ENCODE peak calls at places on chromosomes 13 and 19, in eight cellular contexts. S is mucosa of descending colon; J is Peyer's patch; T is CD8-positive, alpha-beta memory T cell; K is aorta; U is tibial nerve; O is CD8-positive, alpha-beta T cell; Y is IMR-90. X is an unnamed sample. For H3K9me3, the result is how much of the 10 kb centered on the place peaks cover.

GRCh38 chr13:71866173-71867091 is 572 bp downstream of the DACH1 start:
- DNase-seq in O (no peak), T (no peak), K (no peak), U (no peak), S (peak), J (peak), Y (no peak), X (no peak)

GRCh38 chr13:112664501-112665203 is 25.2 kb upstream of the ATP11A start:
- DNase-seq in Y (peak), O (no peak), U (no peak), S (no peak), K (no peak), J (no peak), T (no peak), X (no peak)

GRCh38 chr13:113748862-113749451 is 10.1 kb upstream of the TMEM255B start:
- DNase-seq in J (no peak), S (peak), T (no peak), O (no peak), Y (no peak), U (no peak), K (peak), X (no peak)

GRCh38 chr13:27117947-27118346 is 53.7 kb downstream of the USP12 start:
- DNase-seq in O (no peak), Y (no peak), J (no peak), S (no peak), U (no peak), K (no peak), T (no peak), X (no peak)

GRCh38 chr13:77386046-77386445 is 59.2 kb upstream of the MYCBP2 start:
- DNase-seq in J (no peak), S (no peak), T (no peak), U (no peak), K (no peak), O (no peak), Y (no peak), X (no peak)

GRCh38 chr19:51514866-51515481 is 13.4 kb upstream of the SIGLEC12 start:
- DNase-seq in Y (peak), J (no peak), O (peak), S (no peak), T (peak), K (no peak), U (no peak), X (no peak)

GRCh38 chr19:31054430-31054829 is 294.8 kb downstream of the TSHZ3 start:
- DNase-seq in T (no peak), S (peak), J (peak), U (no peak), K (peak), O (no peak), Y (peak), X (peak)

GRCh38 chr13:29925457-29925856 is 75.0 kb upstream of the UBL3 start:
- DNase-seq in S (no peak), J (peak), O (no peak), U (peak), Y (peak), K (peak), T (no peak), X (no peak)

GRCh38 chr19:7292352-7292949 is 1.8 kb downstream of the INSR start:
- DNase-seq in K (no peak), T (no peak), J (no peak), O (no peak), Y (no peak), U (no peak), S (no peak), X (no peak)

GRCh38 chr13:46197299-46197975 is 14.3 kb upstream of the LRRC63 start:
- DNase-seq in S (no peak), U (no peak), T (no peak), Y (no peak), K (no peak), J (no peak), O (no peak), X (no peak)

GRCh38 chr13:59086147-59086546 is 1077.6 kb downstream of the DIAPH3 start:
- DNase-seq in J (no peak), Y (peak), U (no peak), K (no peak), S (no peak), O (no peak), T (no peak), X (no peak)

GRCh38 chr13:32824671-32825070 is 191.6 kb upstream of the KL start:
- DNase-seq in K (no peak), O (no peak), T (no peak), S (no peak), J (no peak), Y (peak), U (no peak), X (no peak)

GRCh38 chr19:39138221-39139211 is 12.9 kb downstream of the PAK4 start:
- DNase-seq in O (no peak), S (no peak), J (no peak), K (no peak), T (no peak), U (no peak), Y (no peak), X (no peak)

GRCh38 chr19:23052349-23052748 is 49.4 kb upstream of the ZNF728 start:
- DNase-seq in K (no peak), U (no peak), Y (no peak), J (no peak), S (no peak), T (no peak), O (no peak), X (no peak)

GRCh38 chr19:23054456-23054855 is 51.5 kb upstream of the ZNF728 start:
- DNase-seq in Y (no peak), K (no peak), J (no peak), S (no peak), T (no peak), U (no peak), O (no peak), X (no peak)

GRCh38 chr19:23056516-23056915 is 53.5 kb upstream of the ZNF728 start:
- DNase-seq in Y (no peak), J (no peak), T (no peak), U (no peak), S (no peak), O (no peak), K (no peak), X (no peak)

GRCh38 chr19:23055501-23055900 is 52.5 kb upstream of the ZNF728 start:
- DNase-seq in O (no peak), J (no peak), U (no peak), Y (no peak), S (no peak), K (no peak), T (no peak), X (no peak)

DNA sequence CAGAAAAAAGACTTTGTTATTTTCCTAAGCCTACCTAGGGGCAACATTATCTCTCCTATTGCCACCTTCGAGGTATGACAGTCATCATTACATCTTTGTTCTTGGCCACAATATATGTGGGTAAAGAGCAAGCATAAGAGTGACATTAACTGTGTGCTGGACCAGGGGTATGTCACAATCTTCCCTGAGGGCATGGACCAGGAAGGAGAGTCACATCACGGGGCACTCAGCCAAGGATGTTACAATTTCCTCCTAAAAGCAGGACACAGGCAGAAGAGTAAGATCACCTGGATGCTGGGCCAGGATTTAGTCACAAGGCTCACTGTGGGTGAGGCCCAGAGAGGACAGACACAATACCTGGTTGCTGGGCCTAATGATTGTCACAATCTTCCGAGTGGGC is 53.0 kb upstream of the ZNF728 start:
- DNase-seq in S (no peak), U (no peak), J (no peak), K (no peak), T (no peak), O (no peak), Y (no peak), X (no peak)
- H3K9me3 ChIP-seq in S (under half), U (under half), J (under half), K (under half), T (under half), O (under half), Y (under half), X (under half)

DNA sequence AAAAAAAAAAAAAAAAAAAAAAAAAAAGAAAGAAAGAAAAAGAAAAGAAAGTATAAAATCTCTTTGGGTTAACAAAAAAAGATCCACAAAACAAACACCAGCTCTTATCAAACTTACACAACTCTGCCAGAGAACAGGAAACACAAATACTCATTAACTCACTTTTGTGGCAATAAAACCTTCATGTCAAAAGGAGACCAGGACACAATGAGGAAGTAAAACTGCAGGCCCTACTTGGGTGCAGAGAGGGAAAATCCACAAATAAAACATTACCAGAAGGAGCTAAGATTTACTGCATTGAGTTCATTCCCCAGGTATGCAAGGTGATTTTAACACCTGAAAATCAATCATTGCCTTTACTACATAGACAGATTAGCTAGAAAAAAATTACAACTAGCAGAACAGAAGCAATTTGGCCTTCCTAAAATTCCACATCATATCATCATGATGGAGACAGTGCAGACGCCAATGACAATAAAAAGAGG is 9.6 kb upstream of the CEACAM5 start:
- DNase-seq in U (no peak), O (no peak), K (no peak), J (peak), S (no peak), T (no peak), Y (no peak), X (no peak)
- H3K9me3 ChIP-seq in U (under half), O (under half), K (under half), J (under half), S (under half), T (under half), Y (under half), X (under half)

GRCh38 chr19:21823224-21823623 is 12.8 kb downstream of the ZNF43 start:
- DNase-seq in O (no peak), J (no peak), S (no peak), T (no peak), Y (no peak), U (no peak), K (no peak), X (no peak)

GRCh38 chr19:21824679-21825078 is 11.3 kb downstream of the ZNF43 start:
- DNase-seq in U (no peak), Y (peak), K (no peak), J (no peak), S (no peak), T (no peak), O (no peak), X (no peak)
- H3K9me3 ChIP-seq in U (half or more), Y (under half), K (under half), J (under half), S (half or more), T (under half), O (under half), X (under half)

GRCh38 chr19:57421037-57421436 is 10.1 kb downstream of the ZNF17 start:
- DNase-seq in K (no peak), O (no peak), T (no peak), S (no peak), U (no peak), J (no peak), Y (no peak), X (no peak)
- H3K9me3 ChIP-seq in K (under half), O (half or more), T (half or more), S (half or more), U (half or more), J (half or more), Y (under half), X (under half)

DNA sequence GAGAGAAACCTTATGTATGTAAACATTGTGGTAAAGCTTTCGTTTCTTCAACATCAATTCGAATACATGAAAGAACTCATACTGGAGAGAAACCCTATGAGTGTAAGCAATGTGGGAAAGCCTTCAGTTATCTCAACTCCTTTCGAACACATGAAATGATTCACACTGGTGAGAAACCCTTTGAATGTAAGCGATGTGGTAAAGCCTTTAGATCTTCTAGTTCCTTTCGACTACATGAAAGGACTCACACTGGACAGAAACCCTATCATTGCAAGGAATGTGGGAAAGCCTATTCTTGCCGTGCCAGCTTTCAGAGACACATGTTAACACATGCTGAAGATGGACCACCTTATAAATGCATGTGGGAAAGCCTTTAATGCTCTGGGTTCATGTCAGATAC is 24.7 kb downstream of the ZNF136 start:
- DNase-seq in T (no peak), J (no peak), Y (no peak), O (no peak), S (no peak), U (no peak), K (no peak), X (no peak)
- H3K9me3 ChIP-seq in T (half or more), J (half or more), Y (half or more), O (half or more), S (half or more), U (half or more), K (under half), X (half or more)

GRCh38 chr19:52988506-52988905 is 25.2 kb upstream of the ERVV-1 start:
- DNase-seq in T (no peak), U (no peak), Y (no peak), S (no peak), J (no peak), O (no peak), K (no peak), X (no peak)
- H3K9me3 ChIP-seq in T (under half), U (under half), Y (under half), S (under half), J (under half), O (under half), K (under half), X (under half)

DNA sequence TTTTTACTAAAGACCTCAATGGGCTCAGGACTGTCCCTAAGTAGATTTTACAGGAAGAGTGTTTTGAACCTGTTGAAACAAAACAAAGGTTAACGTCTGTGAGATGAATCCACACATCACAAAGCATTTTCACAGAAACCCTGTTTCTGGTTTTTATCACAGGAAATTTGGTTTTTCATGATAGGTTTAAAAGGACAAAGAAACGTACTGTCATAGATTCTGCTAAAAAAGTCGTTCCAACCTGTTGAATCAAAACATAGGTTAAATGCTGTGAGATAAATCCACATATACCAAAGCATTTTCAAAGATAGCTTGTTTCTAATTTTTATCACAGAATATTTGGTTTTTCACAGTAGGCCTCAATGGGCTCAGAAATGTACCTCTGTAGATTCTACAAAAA is 1531.0 kb downstream of the UQCRFS1 start:
- DNase-seq in U (no peak), J (no peak), Y (no peak), T (no peak), K (no peak), O (no peak), S (no peak), X (no peak)
- H3K9me3 ChIP-seq in U (under half), J (under half), Y (under half), T (under half), K (under half), O (under half), S (half or more), X (under half)

GRCh38 chr19:8858260-8858659 is 26.1 kb downstream of the MBD3L1 start:
- DNase-seq in Y (no peak), O (no peak), J (no peak), T (no peak), S (no peak), K (no peak), U (no peak), X (no peak)
- H3K9me3 ChIP-seq in Y (under half), O (under half), J (under half), T (under half), S (under half), K (under half), U (under half), X (under half)

GRCh38 chr19:28612275-28612769 is 600.6 kb downstream of the UQCRFS1 start:
- DNase-seq in O (no peak), J (no peak), K (no peak), U (no peak), S (no peak), T (no peak), Y (no peak), X (no peak)
- H3K9me3 ChIP-seq in O (under half), J (under half), K (under half), U (half or more), S (under half), T (under half), Y (under half), X (under half)

GRCh38 chr19:57720878-57721277 is 6.5 kb downstream of the ZNF671 start:
- DNase-seq in K (no peak), Y (no peak), J (no peak), S (no peak), O (no peak), U (no peak), T (no peak), X (no peak)
- H3K9me3 ChIP-seq in K (under half), Y (half or more), J (under half), S (half or more), O (half or more), U (half or more), T (under half), X (under half)

X was measured in T-helper 17 cell.